ENCODE peak calls at places on chromosomes 1 and 21, in six cellular contexts. L, R, K, Q, U and M are unnamed samples.
A peak's percentile ranks its signal among the peaks of the same experiment; 100 is the strongest.

GRCh38 chr1:79259390-79260336 is 253.1 kb upstream of the ADGRL4 start:
- DNase-seq in U (peak; percentile 7), Q (peak; percentile 34), L (no peak), K (peak; percentile 28), R (peak; percentile 2), M (peak; percentile 56)

GRCh38 chr1:19169642-19170041 is 40.4 kb downstream of the UBR4 start:
- DNase-seq in R (peak; percentile 6), L (no peak), K (peak; percentile 5), Q (no peak), U (peak; percentile 32), M (no peak)

GRCh38 chr1:151368000-151368744 is 4.3 kb downstream of the SELENBP1 start:
- DNase-seq in K (no peak), Q (no peak), L (no peak), U (no peak), R (no peak), M (no peak)

GRCh38 chr1:2302292-2302925 is 74.3 kb downstream of the SKI start:
- DNase-seq in U (no peak), R (no peak), K (no peak), L (no peak), Q (no peak), M (no peak)

GRCh38 chr1:117077267-117077666 is 17.1 kb downstream of the TTF2 start:
- DNase-seq in R (peak; percentile 50), U (no peak), K (peak; percentile 98), L (no peak), Q (peak; percentile 69), M (peak; percentile 77)

GRCh38 chr1:172827841-172828240 is 168.9 kb downstream of the FASLG start:
- DNase-seq in L (no peak), U (no peak), Q (no peak), K (no peak), R (no peak), M (no peak)

GRCh38 chr1:58783090-58783992 is 506 bp downstream of the JUN start:
- DNase-seq in U (no peak), L (peak; percentile 56), R (no peak), Q (no peak), K (peak; percentile 68), M (no peak)

GRCh38 chr1:176111835-176112234 is 95.3 kb downstream of the COP1 start:
- DNase-seq in U (no peak), K (peak; percentile 13), R (no peak), Q (no peak), L (no peak), M (peak; percentile 34)

GRCh38 chr21:35394049-35394448 is 344.9 kb upstream of the RUNX1 start:
- DNase-seq in R (no peak), U (no peak), L (no peak), Q (no peak), K (no peak), M (no peak)

GRCh38 chr1:35046730-35047129 is 15.0 kb upstream of the ZMYM6 start:
- DNase-seq in K (no peak), U (no peak), Q (no peak), R (no peak), L (peak; percentile 54), M (no peak)

GRCh38 chr1:185894806-185895205 is 160.6 kb downstream of the HMCN1 start:
- DNase-seq in L (no peak), R (no peak), K (peak; percentile 47), U (no peak), Q (no peak), M (peak; percentile 19)

GRCh38 chr1:30101477-30102227 is 621.7 kb downstream of the MATN1 start:
- DNase-seq in R (no peak), Q (no peak), U (no peak), K (no peak), L (no peak), M (no peak)

GRCh38 chr1:169873582-169874200 is 20.0 kb downstream of the SCYL3 start:
- DNase-seq in L (no peak), K (no peak), U (no peak), Q (no peak), R (no peak), M (peak; percentile 6)